ENCODE peak calls at places on chromosomes 4 and X, in five cellular contexts. F is activated B cell treated with CpG ODN at 0.5 μM for 24 hours; I is stimulated activated CD4-positive, alpha-beta T cell treated with anti-CD3 and anti-CD28 coated beads, Interleukin-4, amount 100 ng/mL, for 24 hours; M is globus pallidus; J is adipocyte. W is an unnamed sample.

GRCh38 chrX:68261060-68261672 is 172.1 kb downstream of the OPHN1 start:
- DNase-seq in M (peak), J (peak), I (no peak), F (no peak), W (no peak)

GRCh38 chr4:139552908-139553307 is 3.1 kb downstream of the SETD7 start:
- DNase-seq in M (peak), I (no peak), F (no peak), J (no peak), W (no peak)

GRCh38 chr4:140893939-140894338 is 137.8 kb upstream of the TBC1D9 start:
- DNase-seq in J (peak), F (no peak), M (no peak), I (no peak), W (peak)

GRCh38 chr4:169238445-169238844 is 32.3 kb downstream of the SH3RF1 start:
- DNase-seq in M (no peak), J (peak), F (no peak), I (no peak), W (peak)

GRCh38 chr4:139208404-139208945 is 31.5 kb upstream of the ELF2 start:
- DNase-seq in M (no peak), I (no peak), J (peak), F (no peak), W (no peak)

GRCh38 chr4:125016892-125017299 is 297.9 kb upstream of the FAT4 start:
- DNase-seq in F (no peak), I (no peak), J (no peak), M (no peak), W (no peak)

GRCh38 chrX:45774961-45775360 is 574.3 kb upstream of the DIPK2B start:
- DNase-seq in I (peak), J (peak), F (no peak), M (no peak), W (no peak)

GRCh38 chrX:74949717-74950116 is 24.5 kb upstream of the NEXMIF start:
- DNase-seq in I (no peak), F (no peak), M (no peak), J (no peak), W (no peak)

GRCh38 chrX:84205276-84205675 is 17.3 kb upstream of the RPS6KA6 start:
- DNase-seq in J (no peak), I (no peak), F (no peak), M (no peak), W (no peak)

GRCh38 chr4:25913056-25913850 is 767 bp upstream of the SMIM20 start:
- DNase-seq in M (no peak), J (no peak), F (peak), I (peak), W (peak)

GRCh38 chrX:19127649-19128168 is 5.4 kb upstream of the ADGRG2 start:
- DNase-seq in I (no peak), M (no peak), J (peak), F (no peak), W (peak)

GRCh38 chrX:25206761-25207160 is 191.0 kb upstream of the ARX start:
- DNase-seq in F (no peak), J (peak), M (no peak), I (no peak), W (no peak)

GRCh38 chr4:86891785-86892638 is at the start of gene C4orf36:
- DNase-seq in J (peak), I (peak), F (peak), M (peak), W (peak)

GRCh38 chr4:2483237-2483636 is 14.3 kb downstream of the RNF4 start:
- DNase-seq in J (no peak), M (no peak), F (no peak), I (no peak), W (no peak)

GRCh38 chr4:8591626-8592365 is 769 bp upstream of the CPZ start:
- DNase-seq in J (no peak), I (no peak), M (no peak), F (no peak), W (peak)

GRCh38 chrX:11193035-11193469 is 81.9 kb downstream of the HCCS start:
- DNase-seq in J (peak), M (no peak), F (no peak), I (no peak), W (no peak)

GRCh38 chrX:129808163-129808828 is 28.5 kb downstream of the SASH3 start:
- DNase-seq in M (no peak), F (no peak), J (peak), I (no peak), W (no peak)

GRCh38 chr4:120005527-120005926 is 61.1 kb downstream of the MAD2L1 start:
- DNase-seq in M (no peak), F (no peak), I (no peak), J (no peak), W (no peak)

GRCh38 chr4:128862608-128863313 is 53.3 kb downstream of the JADE1 start:
- DNase-seq in F (no peak), M (no peak), J (no peak), I (peak), W (no peak)

GRCh38 chr4:61511716-61512488 is 311.8 kb downstream of the ADGRL3 start:
- DNase-seq in J (peak), F (no peak), I (no peak), M (no peak), W (no peak)

GRCh38 chrX:6169407-6169806 is 59.3 kb downstream of the NLGN4X start:
- DNase-seq in F (no peak), M (no peak), I (no peak), J (no peak), W (no peak)

GRCh38 chrX:15072259-15072658 is 197.6 kb downstream of the ASB9 start:
- DNase-seq in I (no peak), M (no peak), F (no peak), J (no peak), W (no peak)

GRCh38 chrX:123803331-123803983 is 56.4 kb upstream of the XIAP start:
- DNase-seq in M (no peak), F (no peak), I (peak), J (peak), W (peak)

GRCh38 chr4:2337131-2337723 is 75.3 kb upstream of the MXD4 start:
- DNase-seq in M (no peak), F (no peak), J (no peak), I (no peak), W (no peak)

GRCh38 chrX:104324871-104325585 is 70.3 kb upstream of the ESX1 start:
- DNase-seq in M (no peak), F (no peak), J (no peak), I (no peak), W (peak)

W was measured in osteoblast.